ENCODE peak calls at places on chromosomes 6 and 20, in ten cellular contexts. E, R, T, W, J, B, V, O, Z and G are unnamed samples.

GRCh38 chr6:6712258-6712978 is 123.9 kb downstream of the LY86 start:
- DNase-seq in E (peak; percentile 71), R (peak; percentile 77), T (no peak), W (peak; percentile 68), J (peak; percentile 57), B (peak; percentile 83), V (no peak), O (peak; percentile 73), Z (peak; percentile 85), G (peak; percentile 77)

GRCh38 chr20:31707994-31708744 is 14.5 kb downstream of the BCL2L1 start:
- DNase-seq in E (no peak), R (peak; percentile 83), T (no peak), W (no peak), J (no peak), B (peak; percentile 62), V (no peak), O (no peak), Z (peak; percentile 16), G (no peak)

GRCh38 chr6:30826961-30827342 is 57.4 kb upstream of the DDR1 start:
- DNase-seq in E (no peak), R (peak; percentile 52), T (no peak), W (no peak), J (no peak), B (peak; percentile 42), V (no peak), O (no peak), Z (no peak), G (peak; percentile 61)

GRCh38 chr6:163146036-163146435 is 268.5 kb upstream of the QKI start:
- DNase-seq in E (no peak), R (no peak), T (no peak), W (no peak), J (no peak), B (no peak), V (no peak), O (no peak), Z (no peak), G (no peak)

GRCh38 chr6:108142240-108142639 is 23.6 kb upstream of the NR2E1 start:
- DNase-seq in E (no peak), R (no peak), T (no peak), W (no peak), J (no peak), B (no peak), V (no peak), O (no peak), Z (no peak), G (no peak)

GRCh38 chr20:23021941-23022340 is 13.2 kb upstream of the SSTR4 start:
- DNase-seq in E (no peak), R (no peak), T (no peak), W (no peak), J (no peak), B (no peak), V (no peak), O (no peak), Z (no peak), G (no peak)

GRCh38 chr6:10154251-10154650 is 260.6 kb downstream of the TFAP2A start:
- DNase-seq in E (no peak), R (no peak), T (no peak), W (no peak), J (no peak), B (no peak), V (no peak), O (no peak), Z (peak; percentile 20), G (no peak)

GRCh38 chr20:2871111-2871465 is 2.2 kb upstream of the PTPRA start:
- DNase-seq in E (no peak), R (no peak), T (no peak), W (peak; percentile 45), J (no peak), B (no peak), V (no peak), O (no peak), Z (no peak), G (no peak)

GRCh38 chr20:54062812-54063280 is 7.5 kb downstream of the BCAS1 start:
- DNase-seq in E (peak; percentile 43), R (no peak), T (no peak), W (peak; percentile 72), J (peak; percentile 49), B (peak; percentile 76), V (peak; percentile 58), O (peak; percentile 8), Z (peak; percentile 53), G (peak; percentile 59)

GRCh38 chr20:6212903-6213302 is 90.1 kb upstream of the FERMT1 start:
- DNase-seq in E (no peak), R (no peak), T (no peak), W (no peak), J (no peak), B (no peak), V (no peak), O (no peak), Z (no peak), G (no peak)

GRCh38 chr20:44231193-44231592 is 15.9 kb upstream of the GDAP1L1 start:
- DNase-seq in E (no peak), R (no peak), T (no peak), W (no peak), J (no peak), B (peak; percentile 32), V (no peak), O (no peak), Z (no peak), G (peak; percentile 68)

GRCh38 chr6:43930440-43931154 is 160.6 kb downstream of the VEGFA start:
- DNase-seq in E (no peak), R (no peak), T (no peak), W (no peak), J (no peak), B (no peak), V (no peak), O (no peak), Z (no peak), G (no peak)

GRCh38 chr20:10611357-10611756 is 62.4 kb downstream of the JAG1 start:
- DNase-seq in E (no peak), R (no peak), T (no peak), W (peak; percentile 65), J (no peak), B (peak; percentile 58), V (peak; percentile 34), O (peak; percentile 78), Z (peak; percentile 8), G (no peak)

GRCh38 chr20:54267510-54268003 is 59.7 kb downstream of the PFDN4 start:
- DNase-seq in E (no peak), R (no peak), T (no peak), W (peak; percentile 22), J (no peak), B (no peak), V (no peak), O (no peak), Z (no peak), G (peak; percentile 64)